ENCODE peak calls at places on chromosomes 1 and 21, in ten cellular contexts. J, L, V, W, H, S, R, K, M and Z are unnamed samples.

GRCh38 chr1:220430059-220430458 is 97.9 kb upstream of the MARK1 start:
- DNase-seq in R (peak; percentile 68), V (no peak), W (no peak), H (no peak), J (no peak), M (no peak), S (no peak), K (no peak), L (no peak), Z (no peak)

GRCh38 chr1:77416692-77417450 is 135.1 kb downstream of the AK5 start:
- DNase-seq in L (no peak), K (peak; percentile 48), S (peak; percentile 32), V (no peak), J (no peak), M (no peak), H (no peak), R (peak; percentile 81), W (no peak), Z (no peak)

GRCh38 chr1:156481527-156481926 is 19.0 kb downstream of the MEF2D start:
- DNase-seq in W (no peak), R (no peak), K (no peak), S (no peak), H (no peak), V (no peak), J (no peak), L (no peak), M (no peak), Z (no peak)

GRCh38 chr1:81920245-81920740 is 119.6 kb downstream of the ADGRL2 start:
- DNase-seq in W (no peak), J (no peak), V (no peak), H (no peak), S (no peak), K (no peak), M (no peak), L (no peak), R (peak; percentile 89), Z (no peak)

GRCh38 chr1:205811660-205812059 is 1.3 kb downstream of the SLC41A1 start:
- DNase-seq in W (no peak), S (no peak), V (no peak), H (peak; percentile 57), R (no peak), L (no peak), K (no peak), M (no peak), J (no peak), Z (no peak)

GRCh38 chr21:29287383-29287782 is 11.3 kb upstream of the BACH1 start:
- DNase-seq in L (no peak), V (peak; percentile 7), W (no peak), M (no peak), J (no peak), R (no peak), K (no peak), S (peak; percentile 60), H (no peak), Z (no peak)

GRCh38 chr1:218957971-218958370 is 215.7 kb upstream of the LYPLAL1 start:
- DNase-seq in K (no peak), V (no peak), J (no peak), R (peak; percentile 2), L (no peak), M (no peak), W (no peak), H (no peak), S (no peak), Z (no peak)

GRCh38 chr21:31917108-31917507 is 44.3 kb downstream of the HUNK start:
- DNase-seq in H (no peak), V (no peak), J (no peak), M (no peak), W (no peak), L (no peak), K (no peak), S (no peak), R (no peak), Z (no peak)

GRCh38 chr1:228146761-228147693 is 2.7 kb upstream of the GJC2 start:
- DNase-seq in V (no peak), L (no peak), S (no peak), R (no peak), K (no peak), H (no peak), J (no peak), M (peak; percentile 64), W (no peak), Z (no peak)

GRCh38 chr1:228149341-228150020 is at the start of gene GJC2:
- DNase-seq in R (peak; percentile 41), M (peak; percentile 75), L (no peak), S (no peak), H (no peak), K (no peak), W (peak; percentile 44), J (no peak), V (no peak), Z (no peak)

GRCh38 chr1:228148971-228149340 is 774 bp upstream of the GJC2 start:
- DNase-seq in V (no peak), W (no peak), M (peak; percentile 60), K (no peak), H (no peak), L (no peak), R (no peak), S (no peak), J (no peak), Z (no peak)

GRCh38 chr1:228148196-228148861 is 1.4 kb upstream of the GJC2 start:
- DNase-seq in J (no peak), R (no peak), S (peak; percentile 20), K (no peak), V (no peak), M (peak; percentile 67), H (no peak), L (no peak), W (no peak), Z (no peak)

GRCh38 chr1:228147768-228148167 is 2.0 kb upstream of the GJC2 start:
- DNase-seq in R (no peak), V (no peak), L (no peak), K (no peak), W (no peak), M (peak; percentile 58), S (no peak), H (no peak), J (no peak), Z (no peak)
- H3K4me1 ChIP-seq in R (no peaks in the 10 kb centered on the region), V (peaks cover 94% of the 10 kb centered on the region), L (peaks cover 31% of the 10 kb centered on the region), K (no peaks in the 10 kb centered on the region), W (peaks cover 27% of the 10 kb centered on the region), M (peaks cover 87% of the 10 kb centered on the region), S (peaks cover 18% of the 10 kb centered on the region), H (peaks cover 52% of the 10 kb centered on the region), J (no peaks in the 10 kb centered on the region), Z (peaks cover 85% of the 10 kb centered on the region)

GRCh38 chr1:36352141-36352909 is 28.9 kb upstream of the EVA1B start:
- DNase-seq in M (no peak), V (no peak), H (no peak), L (no peak), J (no peak), K (no peak), S (peak; percentile 68), R (no peak), W (no peak), Z (no peak)
- TF ChIP-seq POLR2AphosphoS5 in M (no peak), V (no peak), H (no peak), L (no peak), J (no peak), K (no peak), S (peak; percentile 93), R (no peak), W (no peak), Z (no peak)

DNA sequence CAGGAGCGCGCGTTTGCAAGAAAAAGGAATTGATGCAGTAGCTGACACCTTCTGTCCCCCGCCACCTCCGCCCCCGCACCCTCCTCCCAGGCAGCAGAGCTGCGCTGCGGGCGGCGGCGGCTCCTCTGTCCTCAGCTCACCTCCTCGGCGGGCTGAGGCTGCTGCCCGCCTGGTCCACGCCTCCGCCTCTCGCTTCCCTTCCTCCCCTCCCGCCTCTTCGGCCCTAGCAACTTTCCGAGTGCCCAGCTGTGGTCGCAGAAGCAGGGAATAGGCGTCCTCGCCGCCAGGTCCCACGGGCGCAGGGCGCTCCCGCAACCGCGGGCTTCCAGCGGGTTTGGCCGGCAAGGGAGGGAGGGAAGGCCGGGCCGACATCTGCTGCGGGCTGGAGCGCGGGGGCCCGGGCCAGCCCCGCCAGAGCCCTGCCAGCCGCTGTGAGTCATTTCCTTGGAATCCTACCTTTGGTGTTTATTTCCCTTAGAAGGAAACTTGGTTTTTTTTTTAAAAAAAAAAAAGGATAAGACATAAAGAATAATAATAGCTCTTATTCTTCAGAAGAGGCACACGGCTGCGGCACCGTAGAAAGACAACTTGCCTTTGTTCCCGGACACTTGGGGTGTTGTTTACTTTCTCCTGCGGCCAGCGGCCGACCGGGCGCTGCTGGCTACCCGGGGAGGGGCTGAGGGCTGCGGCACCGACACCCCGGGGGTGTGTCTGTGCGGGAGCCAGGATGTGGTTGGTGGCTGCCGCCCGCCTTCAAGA is 1.1 kb downstream of the SERTAD4 start:
- DNase-seq in W (peak; percentile 54), L (peak; percentile 67), K (peak; percentile 23), H (peak; percentile 59), M (no peak), R (peak; percentile 61), J (no peak), S (peak; percentile 86), V (peak; percentile 91), Z (no peak)
- H3K4me3 ChIP-seq in W (peak overlapping the region; percentile 74), L (peak overlapping the region; percentile 87), K (peak overlapping the region; percentile 57), H (peak overlapping the region; percentile 61), M (peak overlapping the region; percentile 91), R (peak overlapping the region; percentile 85), J (no peak overlapping the region), S (peak overlapping the region; percentile 66), V (peak overlapping the region; percentile 75), Z (peak overlapping the region; percentile 97)

GRCh38 chr1:22089134-22089571 is 36.6 kb downstream of the CDC42 start:
- DNase-seq in W (no peak), S (no peak), H (no peak), J (no peak), L (no peak), R (no peak), K (no peak), V (no peak), M (no peak), Z (no peak)
- H3K4me1 ChIP-seq in W (peaks cover 33% of the 10 kb centered on the region), S (peaks cover 52% of the 10 kb centered on the region), H (peaks cover 35% of the 10 kb centered on the region), J (peaks cover 27% of the 10 kb centered on the region), L (peaks cover 3% of the 10 kb centered on the region), R (peaks cover 48% of the 10 kb centered on the region), K (no peaks in the 10 kb centered on the region), V (peaks cover 60% of the 10 kb centered on the region), M (peaks cover 46% of the 10 kb centered on the region), Z (peaks cover 48% of the 10 kb centered on the region)

GRCh38 chr1:233614173-233614742 is 352 bp downstream of the KCNK1 start:
- DNase-seq in K (peak; percentile 29), M (no peak), L (peak; percentile 35), S (peak; percentile 7), R (peak; percentile 65), J (no peak), H (peak; percentile 46), V (no peak), W (peak; percentile 25), Z (peak; percentile 89)
- TF ChIP-seq POLR2AphosphoS5 in K (peak; percentile 37), M (no peak), L (no peak), S (no peak), R (no peak), J (no peak), H (no peak), V (no peak), W (no peak), Z (no peak)

DNA sequence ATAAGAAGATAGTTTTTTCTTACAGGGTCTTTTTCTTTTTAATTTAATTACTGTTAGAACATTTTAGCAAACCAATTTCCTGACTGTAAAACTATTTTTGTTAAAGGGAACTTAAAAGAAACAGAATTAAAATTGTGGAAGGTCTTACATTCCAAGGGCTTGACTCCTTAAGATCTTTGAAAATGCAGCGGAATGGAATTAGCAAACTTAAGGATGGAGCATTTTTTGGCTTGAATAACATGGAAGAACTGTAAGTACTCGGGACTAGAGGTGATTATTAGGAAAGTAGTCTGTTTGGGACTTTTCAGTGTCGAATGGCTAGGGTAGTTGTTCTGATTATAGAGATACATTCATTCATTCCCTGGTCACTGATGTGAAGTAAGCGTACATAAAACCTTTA is 21.5 kb downstream of the LRIG2 start:
- DNase-seq in J (no peak), K (no peak), R (no peak), V (no peak), L (no peak), H (no peak), W (no peak), S (no peak), M (no peak), Z (no peak)
- H3K4me3 ChIP-seq in J (no peak overlapping the region), K (no peak overlapping the region), R (no peak overlapping the region), V (no peak overlapping the region), L (no peak overlapping the region), H (no peak overlapping the region), W (no peak overlapping the region), S (no peak overlapping the region), M (no peak overlapping the region), Z (no peak overlapping the region)